ENCODE peak calls at places on chromosomes 16 and 17, in ten cellular contexts. B is NCI-H460; Y is cardiac muscle cell; V is NCI-H187; X is activated naive CD4-positive, alpha-beta T cell treated with anti-CD3 and anti-CD28 coated beads, Interleukin-2, amount 50 U/mL, for 16 hours; Q is EL; K is heart right ventricle; G is germinal center; I is COLO829; U is NCI-H446. N is an unnamed sample.

GRCh38 chr16:30368122-30368791 is 2.0 kb downstream of the TBC1D10B start:
- DNase-seq in B (no peak), Y (peak), V (no peak), X (no peak), Q (peak), K (no peak), G (no peak), I (no peak), U (no peak), N (no peak)

GRCh38 chr17:35866356-35866950 is 2.2 kb downstream of the HEATR9 start:
- DNase-seq in B (no peak), Y (peak), V (no peak), X (no peak), Q (peak), K (no peak), G (no peak), I (no peak), U (no peak), N (no peak)

GRCh38 chr17:82324566-82325285 is 7.3 kb upstream of the CD7 start:
- DNase-seq in B (no peak), Y (no peak), V (no peak), X (no peak), Q (no peak), K (no peak), G (no peak), I (no peak), U (no peak), N (no peak)

GRCh38 chr16:83953796-83954576 is 946 bp downstream of the OSGIN1 start:
- DNase-seq in B (peak), Y (peak), V (no peak), X (no peak), Q (peak), K (no peak), G (peak), I (peak), U (no peak), N (no peak)

GRCh38 chr17:44083250-44083849 is 12.8 kb downstream of the G6PC3 start:
- DNase-seq in B (no peak), Y (no peak), V (no peak), X (no peak), Q (no peak), K (no peak), G (no peak), I (no peak), U (no peak), N (no peak)

GRCh38 chr17:49227436-49228261 is 2.9 kb downstream of the PHOSPHO1 start:
- DNase-seq in B (peak), Y (peak), V (peak), X (peak), Q (peak), K (peak), G (peak), I (peak), U (peak), N (peak)

GRCh38 chr17:29451338-29451737 is 61.2 kb downstream of the TAOK1 start:
- DNase-seq in B (no peak), Y (no peak), V (peak), X (no peak), Q (no peak), K (no peak), G (no peak), I (no peak), U (peak), N (no peak)

GRCh38 chr17:66952031-66952524 is 12.4 kb upstream of the CACNG4 start:
- DNase-seq in B (peak), Y (peak), V (no peak), X (no peak), Q (peak), K (no peak), G (no peak), I (no peak), U (no peak), N (no peak)

GRCh38 chr17:798246-798645 is 16.1 kb downstream of the MRM3 start:
- DNase-seq in B (no peak), Y (no peak), V (no peak), X (no peak), Q (no peak), K (no peak), G (no peak), I (no peak), U (no peak), N (no peak)

GRCh38 chr16:2720719-2721633 is 952 bp upstream of the PRSS27 start:
- DNase-seq in B (peak), Y (peak), V (peak), X (peak), Q (peak), K (peak), G (peak), I (peak), U (peak), N (peak)

GRCh38 chr17:2138768-2139167 is 83.9 kb downstream of the HIC1 start:
- DNase-seq in B (no peak), Y (peak), V (no peak), X (no peak), Q (peak), K (peak), G (no peak), I (no peak), U (peak), N (no peak)

GRCh38 chr16:81004646-81005353 is 1.9 kb downstream of the CMC2 start:
- DNase-seq in B (peak), Y (peak), V (no peak), X (no peak), Q (peak), K (peak), G (peak), I (no peak), U (peak), N (no peak)

GRCh38 chr17:13598353-13599167 is 3.2 kb downstream of the HS3ST3A1 start:
- DNase-seq in B (no peak), Y (no peak), V (no peak), X (no peak), Q (no peak), K (no peak), G (no peak), I (no peak), U (no peak), N (no peak)

GRCh38 chr16:67278773-67279295 is 498 bp upstream of the PLEKHG4 start:
- DNase-seq in B (no peak), Y (no peak), V (no peak), X (peak), Q (peak), K (no peak), G (peak), I (peak), U (peak), N (no peak)

GRCh38 chr17:75011788-75012319 is 616 bp upstream of the MRPL58 start:
- DNase-seq in B (no peak), Y (peak), V (no peak), X (no peak), Q (peak), K (peak), G (no peak), I (peak), U (peak), N (no peak)

GRCh38 chr17:43068570-43069367 is 43.7 kb downstream of the RND2 start:
- DNase-seq in B (peak), Y (peak), V (no peak), X (no peak), Q (no peak), K (no peak), G (no peak), I (no peak), U (no peak), N (no peak)

GRCh38 chr16:85357924-85358505 is 245.7 kb upstream of the CIBAR2 start:
- DNase-seq in B (no peak), Y (no peak), V (no peak), X (no peak), Q (no peak), K (no peak), G (no peak), I (no peak), U (no peak), N (no peak)

GRCh38 chr17:7508150-7508549 is 24.0 kb downstream of the POLR2A start:
- DNase-seq in B (no peak), Y (no peak), V (no peak), X (no peak), Q (no peak), K (no peak), G (no peak), I (no peak), U (no peak), N (no peak)

GRCh38 chr17:1474402-1475189 is 17.9 kb downstream of the MYO1C start:
- DNase-seq in B (no peak), Y (no peak), V (no peak), X (no peak), Q (no peak), K (no peak), G (peak), I (no peak), U (no peak), N (no peak)

GRCh38 chr17:36722121-36722902 is 120.9 kb downstream of the MRM1 start:
- DNase-seq in B (no peak), Y (peak), V (peak), X (peak), Q (peak), K (peak), G (peak), I (no peak), U (no peak), N (no peak)

GRCh38 chr17:8698142-8699050 is 46.2 kb downstream of the CCDC42 start:
- DNase-seq in B (no peak), Y (peak), V (no peak), X (no peak), Q (peak), K (peak), G (no peak), I (no peak), U (peak), N (no peak)

GRCh38 chr16:27234171-27234570 is 30.8 kb downstream of the KDM8 start:
- DNase-seq in B (no peak), Y (no peak), V (no peak), X (no peak), Q (no peak), K (no peak), G (no peak), I (no peak), U (no peak), N (no peak)

GRCh38 chr17:46922804-46923635 is at the start of gene GOSR2:
- DNase-seq in B (peak), Y (peak), V (peak), X (peak), Q (peak), K (peak), G (peak), I (peak), U (peak), N (peak)

GRCh38 chr17:82649501-82650261 is 1.4 kb upstream of the WDR45B start:
- DNase-seq in B (no peak), Y (no peak), V (no peak), X (no peak), Q (no peak), K (no peak), G (no peak), I (no peak), U (no peak), N (no peak)

GRCh38 chr17:36856921-36857381 is 80.3 kb upstream of the LHX1 start:
- DNase-seq in B (no peak), Y (no peak), V (no peak), X (no peak), Q (no peak), K (no peak), G (no peak), I (no peak), U (peak), N (no peak)

N was measured in type B pancreatic cell.